ENCODE peak calls at places on chromosome 19, in nine cellular contexts. One of them, this sample, is unnamed.

GRCh38 chr19:55369651-55370304 is 485 bp downstream of the IL11 start:
- DNase-seq in AG09309: no peak
- DNase-seq in stimulated activated naive CD4-positive, alpha-beta T cell treated with Interleukin-2 at 50 U/mL for 16 hours: peak; percentile 22
- DNase-seq in hepatic stellate cell: peak; percentile 99
- DNase-seq in hippocampal formation: no peak
- DNase-seq in stimulated activated naive B cell treated with anti-CD40 and anti-IgM and Interleukin-4, amounts not matched to agents 10 μg/mL and 1 μg/mL and 100 μg/mL, for 72 hours: no peak
- DNase-seq in iris pigment epithelial cell: peak; percentile 76
- DNase-seq in Daoy: peak; percentile 83
- DNase-seq in C1 segment of cervical spinal cord: no peak
- DNase-seq in this sample: no peak

GRCh38 chr19:36488118-36488815 is 1.1 kb downstream of the ZNF566 start:
- DNase-seq in AG09309: no peak
- DNase-seq in stimulated activated naive CD4-positive, alpha-beta T cell treated with Interleukin-2 at 50 U/mL for 16 hours: no peak
- DNase-seq in hepatic stellate cell: peak; percentile 45
- DNase-seq in stimulated activated naive B cell treated with anti-CD40 and anti-IgM and Interleukin-4, amounts not matched to agents 10 μg/mL and 1 μg/mL and 100 μg/mL, for 72 hours: no peak
- DNase-seq in Daoy: no peak
- DNase-seq in hippocampal formation: no peak
- DNase-seq in C1 segment of cervical spinal cord: no peak
- DNase-seq in iris pigment epithelial cell: peak; percentile 26
- DNase-seq in this sample: no peak

GRCh38 chr19:14059093-14059480 is 2.8 kb downstream of the PALM3 start:
- DNase-seq in C1 segment of cervical spinal cord: no peak
- DNase-seq in hippocampal formation: no peak
- DNase-seq in hepatic stellate cell: no peak
- DNase-seq in Daoy: no peak
- DNase-seq in iris pigment epithelial cell: no peak
- DNase-seq in stimulated activated naive CD4-positive, alpha-beta T cell treated with Interleukin-2 at 50 U/mL for 16 hours: peak; percentile 38
- DNase-seq in AG09309: no peak
- DNase-seq in stimulated activated naive B cell treated with anti-CD40 and anti-IgM and Interleukin-4, amounts not matched to agents 10 μg/mL and 1 μg/mL and 100 μg/mL, for 72 hours: no peak
- DNase-seq in this sample: no peak

GRCh38 chr19:42634409-42635232 is 39.9 kb upstream of the CEACAM8 start:
- DNase-seq in hippocampal formation: no peak
- DNase-seq in C1 segment of cervical spinal cord: no peak
- DNase-seq in Daoy: peak; percentile 29
- DNase-seq in stimulated activated naive B cell treated with anti-CD40 and anti-IgM and Interleukin-4, amounts not matched to agents 10 μg/mL and 1 μg/mL and 100 μg/mL, for 72 hours: peak; percentile 27
- DNase-seq in stimulated activated naive CD4-positive, alpha-beta T cell treated with Interleukin-2 at 50 U/mL for 16 hours: no peak
- DNase-seq in iris pigment epithelial cell: peak; percentile 38
- DNase-seq in hepatic stellate cell: peak; percentile 46
- DNase-seq in AG09309: no peak
- DNase-seq in this sample: peak; percentile 14

GRCh38 chr19:16184665-16185122 is 516 bp upstream of the FAM32A start:
- DNase-seq in AG09309: no peak
- DNase-seq in hepatic stellate cell: no peak
- DNase-seq in iris pigment epithelial cell: no peak
- DNase-seq in hippocampal formation: no peak
- DNase-seq in C1 segment of cervical spinal cord: no peak
- DNase-seq in Daoy: no peak
- DNase-seq in stimulated activated naive B cell treated with anti-CD40 and anti-IgM and Interleukin-4, amounts not matched to agents 10 μg/mL and 1 μg/mL and 100 μg/mL, for 72 hours: no peak
- DNase-seq in stimulated activated naive CD4-positive, alpha-beta T cell treated with Interleukin-2 at 50 U/mL for 16 hours: no peak
- DNase-seq in this sample: no peak

GRCh38 chr19:12784394-12784870 is 6.9 kb upstream of the JUNB start:
- DNase-seq in stimulated activated naive B cell treated with anti-CD40 and anti-IgM and Interleukin-4, amounts not matched to agents 10 μg/mL and 1 μg/mL and 100 μg/mL, for 72 hours: no peak
- DNase-seq in Daoy: no peak
- DNase-seq in hepatic stellate cell: peak; percentile 60
- DNase-seq in C1 segment of cervical spinal cord: no peak
- DNase-seq in stimulated activated naive CD4-positive, alpha-beta T cell treated with Interleukin-2 at 50 U/mL for 16 hours: no peak
- DNase-seq in iris pigment epithelial cell: no peak
- DNase-seq in hippocampal formation: no peak
- DNase-seq in AG09309: no peak
- DNase-seq in this sample: no peak

GRCh38 chr19:16369664-16370576 is 45.3 kb downstream of the KLF2 start:
- DNase-seq in iris pigment epithelial cell: no peak
- DNase-seq in AG09309: no peak
- DNase-seq in hepatic stellate cell: no peak
- DNase-seq in hippocampal formation: no peak
- DNase-seq in stimulated activated naive CD4-positive, alpha-beta T cell treated with Interleukin-2 at 50 U/mL for 16 hours: peak; percentile 34
- DNase-seq in C1 segment of cervical spinal cord: no peak
- DNase-seq in Daoy: no peak
- DNase-seq in stimulated activated naive B cell treated with anti-CD40 and anti-IgM and Interleukin-4, amounts not matched to agents 10 μg/mL and 1 μg/mL and 100 μg/mL, for 72 hours: no peak
- DNase-seq in this sample: no peak

GRCh38 chr19:472005-472858 is 11.4 kb upstream of the SHC2 start:
- DNase-seq in AG09309: no peak
- DNase-seq in stimulated activated naive B cell treated with anti-CD40 and anti-IgM and Interleukin-4, amounts not matched to agents 10 μg/mL and 1 μg/mL and 100 μg/mL, for 72 hours: no peak
- DNase-seq in stimulated activated naive CD4-positive, alpha-beta T cell treated with Interleukin-2 at 50 U/mL for 16 hours: no peak
- DNase-seq in hepatic stellate cell: no peak
- DNase-seq in hippocampal formation: no peak
- DNase-seq in Daoy: no peak
- DNase-seq in iris pigment epithelial cell: peak; percentile 14
- DNase-seq in C1 segment of cervical spinal cord: no peak
- DNase-seq in this sample: no peak